ENCODE peak calls at places on chromosomes 4 and X, in four cellular contexts. C is mucosa of descending colon, F is brain microvascular endothelial cell, L is fibroblast of the aortic adventitia. X is an unnamed sample.

GRCh38 chr4:48943387-48943786 is 36.8 kb upstream of the OCIAD2 start:
- DNase-seq in L (no peak), F (no peak), C (peak; percentile 13), X (no peak)

GRCh38 chr4:39655866-39656265 is 17.2 kb upstream of the SMIM14 start:
- DNase-seq in F (no peak), L (peak; percentile 12), C (no peak), X (no peak)

GRCh38 chrX:129524250-129524850 is 1.1 kb upstream of the SMARCA1 start:
- DNase-seq in L (no peak), F (no peak), C (no peak), X (no peak)

GRCh38 chr4:54271464-54271863 is 42.4 kb downstream of the PDGFRA start:
- DNase-seq in F (no peak), C (no peak), L (no peak), X (no peak)

GRCh38 chr4:912548-913279 is 19.4 kb downstream of the GAK start:
- DNase-seq in C (peak; percentile 42), F (no peak), L (no peak), X (no peak)

GRCh38 chr4:139241784-139242151 is 38.3 kb downstream of the MGARP start:
- DNase-seq in L (no peak), C (no peak), F (no peak), X (no peak)

GRCh38 chrX:31988975-31989374 is 917.1 kb upstream of the FTHL17 start:
- DNase-seq in L (no peak), C (no peak), F (no peak), X (no peak)

GRCh38 chr4:2592572-2592971 is 56.1 kb downstream of the FAM193A start:
- DNase-seq in F (no peak), L (no peak), C (no peak), X (no peak)

GRCh38 chrX:77160301-77160700 is 286.9 kb upstream of the FGF16 start:
- DNase-seq in L (no peak), F (no peak), C (no peak), X (no peak)

GRCh38 chr4:38310446-38311043 is 350.3 kb downstream of the PTTG2 start:
- DNase-seq in C (no peak), F (no peak), L (no peak), X (no peak)

GRCh38 chr4:73539386-73539785 is 57.8 kb downstream of the AFM start:
- DNase-seq in F (no peak), C (no peak), L (peak; percentile 34), X (no peak)

GRCh38 chr4:88818650-88819470 is 121.2 kb upstream of the NAP1L5 start:
- DNase-seq in C (peak; percentile 79), L (peak; percentile 74), F (peak; percentile 46), X (no peak)

GRCh38 chr4:47933798-47934197 is 19.4 kb upstream of the NFXL1 start:
- DNase-seq in C (no peak), F (no peak), L (peak; percentile 81), X (no peak)

GRCh38 chr4:30245140-30245539 is 475.0 kb upstream of the PCDH7 start:
- DNase-seq in C (no peak), L (no peak), F (no peak), X (no peak)

GRCh38 chr4:17027495-17027894 is 129.1 kb upstream of the LDB2 start:
- DNase-seq in F (peak; percentile 96), C (no peak), L (peak; percentile 99), X (peak; percentile 95)

GRCh38 chr4:52646096-52646495 is 13.0 kb downstream of the USP46 start:
- DNase-seq in L (no peak), C (no peak), F (no peak), X (no peak)

GRCh38 chr4:184417802-184418511 is 56.4 kb downstream of the IRF2 start:
- DNase-seq in C (no peak), L (peak; percentile 72), F (peak; percentile 58), X (peak; percentile 47)

GRCh38 chr4:164731827-164732474 is 22.0 kb upstream of the SMIM31 start:
- DNase-seq in L (peak; percentile 50), C (peak; percentile 28), F (peak; percentile 49), X (no peak)

GRCh38 chr4:610411-611261 is 14.7 kb upstream of the PDE6B start:
- DNase-seq in C (peak; percentile 24), L (peak; percentile 46), F (peak; percentile 34), X (peak; percentile 0)

GRCh38 chr4:137967480-137968190 is 274.5 kb downstream of the SLC7A11 start:
- DNase-seq in L (no peak), F (peak; percentile 11), C (no peak), X (no peak)

GRCh38 chr4:166680801-166681200 is 553.5 kb downstream of the SPOCK3 start:
- DNase-seq in L (no peak), F (no peak), C (no peak), X (no peak)

GRCh38 chr4:92014060-92014459 is 289.7 kb upstream of the GRID2 start:
- DNase-seq in L (no peak), C (peak; percentile 34), F (no peak), X (no peak)

GRCh38 chrX:40845331-40845911 is 110.1 kb upstream of the MED14 start:
- DNase-seq in C (peak; percentile 17), F (peak; percentile 90), L (peak; percentile 93), X (peak; percentile 76)

GRCh38 chr4:102627831-102628523 is 126.8 kb downstream of the NFKB1 start:
- DNase-seq in C (no peak), L (peak; percentile 77), F (peak; percentile 80), X (no peak)

GRCh38 chr4:77036206-77036605 is 39.6 kb downstream of the CCNI start:
- DNase-seq in L (peak; percentile 95), F (peak; percentile 92), C (no peak), X (peak; percentile 88)

GRCh38 chrX:71911023-71911730 is 532 bp downstream of the NHSL2 start:
- DNase-seq in C (no peak), F (no peak), L (no peak), X (no peak)

GRCh38 chrX:110578270-110578669 is 217.3 kb downstream of the CHRDL1 start:
- DNase-seq in F (no peak), L (no peak), C (no peak), X (no peak)

GRCh38 chr4:81527115-81527514 is 55.4 kb upstream of the RASGEF1B start:
- DNase-seq in C (no peak), F (no peak), L (no peak), X (no peak)

GRCh38 chr4:186240848-186241491 is 13.7 kb downstream of the KLKB1 start:
- DNase-seq in L (no peak), C (no peak), F (no peak), X (no peak)

GRCh38 chrX:133412665-133413064 is 2.6 kb downstream of the GPC4 start:
- DNase-seq in C (no peak), F (no peak), L (no peak), X (no peak)
- H3K4me3 ChIP-seq in C (no peak overlapping the region), F (no peak overlapping the region), L (no peak overlapping the region), X (peak overlapping the region; percentile 65)

GRCh38 chr4:173289351-173289725 is 44.8 kb downstream of the HMGB2 start:
- DNase-seq in F (peak; percentile 6), C (no peak), L (peak; percentile 56), X (no peak)

GRCh38 chr4:173284463-173284862 is 49.7 kb downstream of the HMGB2 start:
- DNase-seq in F (no peak), C (no peak), L (no peak), X (no peak)

GRCh38 chr4:173288296-173288695 is 45.9 kb downstream of the HMGB2 start:
- DNase-seq in C (peak; percentile 87), L (peak; percentile 76), F (peak; percentile 45), X (peak; percentile 17)

GRCh38 chr4:173287486-173287885 is 46.7 kb downstream of the HMGB2 start:
- DNase-seq in F (no peak), C (no peak), L (no peak), X (no peak)

GRCh38 chr4:173288698-173289350 is 45.3 kb downstream of the HMGB2 start:
- DNase-seq in L (no peak), C (no peak), F (no peak), X (no peak)
- TF ChIP-seq CTCF in L (no peak), C (no peak), F (no peak), X (no peak)

GRCh38 chrX:54357414-54358377 is at the start of gene WNK3:
- DNase-seq in C (peak; percentile 30), F (peak; percentile 67), L (peak; percentile 14), X (no peak)

GRCh38 chrX:54358424-54359211 is 772 bp upstream of the WNK3 start:
- DNase-seq in L (peak; percentile 3), F (peak; percentile 38), C (peak; percentile 11), X (no peak)

GRCh38 chrX:54359408-54359807 is 1.6 kb upstream of the WNK3 start:
- DNase-seq in C (no peak), F (no peak), L (no peak), X (no peak)
- H3K4me3 ChIP-seq in C (no peak overlapping the region), F (peak overlapping the region; percentile 61), L (no peak overlapping the region), X (no peak overlapping the region)

GRCh38 chr4:134934036-134934806 is 732.6 kb upstream of the PABPC4L start:
- DNase-seq in L (no peak), C (no peak), F (no peak), X (no peak)

GRCh38 chr4:134936014-134936413 is 734.4 kb upstream of the PABPC4L start:
- DNase-seq in F (no peak), C (no peak), L (no peak), X (no peak)

GRCh38 chr4:134935320-134935719 is 733.7 kb upstream of the PABPC4L start:
- DNase-seq in C (peak; percentile 27), F (peak; percentile 27), L (no peak), X (no peak)
- TF ChIP-seq CTCF in C (no peak), F (peak; percentile 66), L (no peak), X (no peak)

DNA sequence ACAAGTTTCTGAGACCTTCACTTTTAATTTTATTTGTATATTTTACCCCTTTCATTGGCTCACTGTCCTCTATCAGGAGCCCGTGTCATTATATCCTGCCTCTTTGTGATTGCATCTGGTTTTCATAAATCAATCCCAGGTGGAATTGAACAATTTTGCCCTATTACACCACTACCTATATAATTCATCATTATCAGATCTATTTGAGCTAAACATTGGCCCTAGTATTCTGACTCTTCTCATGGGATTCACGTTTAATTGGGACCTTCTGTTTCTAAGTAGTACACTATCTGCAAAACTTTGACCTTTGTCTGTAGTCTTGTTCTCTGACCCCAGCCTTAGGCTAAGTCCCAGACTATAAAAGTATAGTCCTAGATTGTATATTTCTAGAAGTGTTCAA is 114.1 kb downstream of the FAT4 start:
- DNase-seq in F (no peak), L (no peak), C (no peak), X (no peak)
- H3K4me3 ChIP-seq in F (no peak overlapping the region), L (no peak overlapping the region), C (no peak overlapping the region), X (no peak overlapping the region)

GRCh38 chrX:63506320-63506719 is 155.2 kb upstream of the SPIN4 start:
- DNase-seq in F (no peak), L (peak; percentile 65), C (no peak), X (no peak)
- TF ChIP-seq CTCF in F (peak; percentile 18), L (peak; percentile 39), C (no peak), X (no peak)

GRCh38 chr4:15470149-15470520 is 453 bp downstream of the CC2D2A start:
- DNase-seq in F (no peak), C (no peak), L (no peak), X (no peak)
- H3K4me3 ChIP-seq in F (peak overlapping the region; percentile 52), C (no peak overlapping the region), L (peak overlapping the region; percentile 72), X (peak overlapping the region; percentile 55)

GRCh38 chr4:3792813-3793212 is 26.6 kb downstream of the ADRA2C start:
- DNase-seq in C (peak; percentile 36), F (no peak), L (no peak), X (no peak)
- TF ChIP-seq CTCF in C (no peak), F (no peak), L (no peak), X (no peak)

X was measured in AG04449.